ENCODE peak calls at places on chromosome 6, in nine cellular contexts. D is fibroblast of pulmonary artery; L is activated CD8-positive, alpha-beta T cell treated with anti-CD3 and anti-CD28 coated beads for 36 hours; H is epithelial cell of esophagus; R is fibroblast of the aortic adventitia; P is CD8-positive, alpha-beta T cell; Z is uterus; V is AG09319; W is heart right ventricle. X is an unnamed sample.

GRCh38 chr6:157555795-157556645 is 175.0 kb downstream of the ZDHHC14 start:
- DNase-seq in P (no peak), D (no peak), Z (no peak), W (no peak), R (no peak), H (no peak), V (no peak), L (no peak), X (no peak)

GRCh38 chr6:44004625-44005506 is 122.4 kb downstream of the MRPL14 start:
- DNase-seq in Z (no peak), V (no peak), D (no peak), W (peak; percentile 48), P (no peak), H (no peak), L (peak; percentile 61), R (peak; percentile 35), X (no peak)

GRCh38 chr6:154590770-154591169 is 80.3 kb upstream of the CNKSR3 start:
- DNase-seq in R (no peak), D (no peak), V (no peak), Z (no peak), L (no peak), P (no peak), W (no peak), H (no peak), X (no peak)

GRCh38 chr6:10355115-10355702 is 59.7 kb downstream of the TFAP2A start:
- DNase-seq in D (no peak), Z (no peak), R (no peak), V (no peak), P (no peak), L (no peak), H (peak; percentile 95), W (no peak), X (peak; percentile 73)

GRCh38 chr6:12578751-12579150 is 137.8 kb upstream of the PHACTR1 start:
- DNase-seq in L (no peak), P (no peak), D (no peak), Z (no peak), W (no peak), H (peak; percentile 94), R (peak; percentile 49), V (no peak), X (no peak)

GRCh38 chr6:137218473-137218916 is 690 bp downstream of the IFNGR1 start:
- DNase-seq in P (peak; percentile 25), H (peak; percentile 78), D (peak; percentile 48), V (no peak), L (peak; percentile 76), Z (peak; percentile 37), W (peak; percentile 51), R (peak; percentile 35), X (peak; percentile 37)

GRCh38 chr6:135233676-135234491 is 52.8 kb downstream of the MYB start:
- DNase-seq in P (no peak), H (no peak), L (no peak), R (peak; percentile 17), W (no peak), V (no peak), Z (no peak), D (no peak), X (peak; percentile 28)

GRCh38 chr6:159880412-159880811 is 10.4 kb upstream of the MAS1 start:
- DNase-seq in H (no peak), P (no peak), D (no peak), V (no peak), W (no peak), L (no peak), R (no peak), Z (no peak), X (no peak)

GRCh38 chr6:63352587-63353281 is 33.0 kb upstream of the LGSN start:
- DNase-seq in R (peak; percentile 73), V (no peak), H (peak; percentile 57), D (peak; percentile 63), Z (peak; percentile 26), L (no peak), W (peak; percentile 21), P (no peak), X (peak; percentile 62)

GRCh38 chr6:3377536-3378397 is 79.1 kb downstream of the SLC22A23 start:
- DNase-seq in V (no peak), D (no peak), L (peak; percentile 12), R (no peak), H (peak; percentile 85), P (no peak), W (no peak), Z (no peak), X (no peak)

GRCh38 chr6:157711060-157711459 is 112.0 kb upstream of the SNX9 start:
- DNase-seq in V (no peak), P (no peak), Z (no peak), L (peak; percentile 5), D (no peak), W (no peak), R (peak; percentile 8), H (no peak), X (no peak)

GRCh38 chr6:129801909-129802308 is 59.2 kb downstream of the TMEM244 start:
- DNase-seq in W (no peak), H (peak; percentile 86), D (no peak), V (no peak), P (no peak), Z (no peak), R (no peak), L (no peak), X (no peak)

GRCh38 chr6:38273325-38273724 is 366.4 kb downstream of the BTBD9 start:
- DNase-seq in D (peak; percentile 51), Z (no peak), P (no peak), R (peak; percentile 57), L (no peak), H (no peak), V (peak; percentile 15), W (no peak), X (no peak)

GRCh38 chr6:44111434-44112417 is 15.5 kb downstream of the MRPL14 start:
- DNase-seq in V (no peak), L (no peak), H (no peak), Z (no peak), W (no peak), P (no peak), R (no peak), D (no peak), X (no peak)

GRCh38 chr6:90574610-90575009 is 12.3 kb downstream of the MAP3K7 start:
- DNase-seq in L (no peak), Z (no peak), R (peak; percentile 27), D (peak; percentile 45), H (no peak), V (no peak), P (no peak), W (no peak), X (no peak)

GRCh38 chr6:41878246-41878645 is 16.9 kb downstream of the USP49 start:
- DNase-seq in Z (no peak), D (peak; percentile 56), L (no peak), R (peak; percentile 52), V (no peak), P (no peak), H (peak; percentile 7), W (no peak), X (no peak)

GRCh38 chr6:22956029-22956715 is 386.8 kb downstream of the HDGFL1 start:
- DNase-seq in H (no peak), R (no peak), P (no peak), Z (no peak), W (peak; percentile 9), D (no peak), L (no peak), V (no peak), X (no peak)
- TF ChIP-seq CTCF in H (no peak), R (no peak), P (no peak), Z (no peak), W (peak; percentile 28), D (no peak), L (no peak), V (no peak), X (no peak)

DNA sequence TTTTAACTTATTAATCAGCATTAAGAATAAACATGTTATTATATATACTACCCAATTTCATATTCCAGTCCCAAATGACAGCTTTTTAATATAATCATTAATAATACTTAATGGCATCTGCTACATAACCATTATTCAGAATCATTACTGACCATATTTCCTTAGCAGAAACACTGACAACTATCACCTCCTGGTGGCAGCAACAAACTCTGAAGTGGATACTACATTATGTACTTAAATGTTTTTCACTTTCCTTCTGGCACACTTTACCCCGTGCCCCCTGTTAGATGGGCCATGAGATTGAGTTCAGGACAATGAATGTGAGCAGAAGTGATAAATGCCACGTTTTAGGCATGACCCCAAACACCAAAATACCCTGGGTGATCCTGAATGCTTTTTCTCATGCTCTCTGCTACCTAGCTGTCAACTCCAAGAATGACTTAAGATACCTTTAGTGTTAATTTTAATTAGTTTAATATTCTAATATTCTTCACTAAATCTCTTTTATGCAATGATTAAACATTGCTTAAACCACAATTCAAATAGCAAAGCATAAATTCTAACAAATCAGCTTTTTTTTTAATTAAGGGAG is 77.1 kb downstream of the LMBRD1 start:
- DNase-seq in H (peak; percentile 43), D (peak; percentile 57), P (no peak), W (no peak), L (peak; percentile 28), R (peak; percentile 45), Z (no peak), V (no peak), X (peak; percentile 16)
- TF ChIP-seq CTCF in H (peak; percentile 52), D (peak; percentile 62), P (no peak), W (peak; percentile 42), L (peak; percentile 40), R (peak; percentile 48), Z (no peak), V (peak; percentile 33), X (peak; percentile 18)

DNA sequence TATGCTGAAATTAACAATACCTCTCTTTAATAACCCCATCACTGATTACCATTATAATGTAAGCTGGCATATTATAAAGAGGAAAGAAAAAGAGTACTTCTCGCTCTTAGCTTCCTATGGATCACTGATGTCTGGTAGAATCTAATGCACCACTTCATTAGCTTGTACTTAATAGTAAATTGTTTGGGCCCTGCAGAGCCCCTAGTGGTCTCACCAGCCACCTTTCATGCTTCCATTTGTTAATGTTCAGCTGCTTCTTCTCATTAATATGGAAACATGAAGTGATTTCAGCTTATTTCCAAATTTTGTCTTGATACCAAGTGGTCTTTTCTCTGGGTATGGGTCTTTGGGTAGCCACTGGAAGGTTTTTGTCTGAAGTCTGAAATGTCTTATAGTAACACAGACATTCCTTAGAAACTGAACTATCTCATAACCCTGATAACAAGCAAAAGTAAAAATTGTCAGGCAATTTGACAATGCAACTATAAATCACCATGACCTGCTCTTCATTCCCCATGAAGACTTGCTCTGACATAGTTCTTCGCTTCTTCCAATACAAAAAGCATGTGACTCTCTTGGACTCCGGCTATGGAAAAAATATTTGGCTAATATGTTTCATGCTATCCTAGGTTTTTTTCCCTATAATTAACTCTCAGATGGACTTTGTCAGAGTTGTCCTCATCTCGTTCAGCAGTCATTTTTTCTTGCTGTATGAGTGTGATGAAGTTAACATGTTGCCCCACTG is 395.8 kb upstream of the MARCKS start:
- DNase-seq in W (no peak), H (no peak), Z (no peak), D (peak; percentile 34), R (peak; percentile 79), P (no peak), V (no peak), L (no peak), X (no peak)
- TF ChIP-seq CTCF in W (peak; percentile 24), H (no peak), Z (no peak), D (peak; percentile 40), R (peak; percentile 35), P (no peak), V (no peak), L (no peak), X (no peak)

DNA sequence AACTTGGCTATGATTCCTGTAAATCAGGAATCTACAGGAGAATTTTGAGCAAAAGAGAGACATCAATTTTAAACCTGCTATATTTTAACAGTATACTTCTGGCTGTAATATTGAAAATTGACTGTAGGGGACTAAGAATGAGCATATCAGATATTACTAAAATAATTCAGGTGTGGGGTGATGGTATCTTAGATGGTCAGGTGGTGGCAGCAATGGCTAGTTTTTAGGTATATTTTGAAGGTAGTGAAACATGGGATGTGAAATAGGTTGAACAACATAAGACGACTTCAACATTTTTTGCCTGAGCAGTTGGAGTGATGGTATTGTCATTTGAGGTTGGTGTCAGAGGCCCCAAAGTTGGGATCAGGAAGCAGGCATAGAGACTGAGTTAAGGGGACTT is 32.1 kb downstream of the FAM83B start:
- DNase-seq in L (no peak), W (no peak), H (no peak), D (no peak), R (no peak), V (no peak), Z (no peak), P (no peak), X (no peak)
- TF ChIP-seq CTCF in L (no peak), W (no peak), H (no peak), D (no peak), R (no peak), V (no peak), Z (no peak), P (no peak), X (no peak)

X was measured in GM10248.